ENCODE peak calls at places on chromosomes 7 and 10, in nine cellular contexts. One of them, this sample, is unnamed.

GRCh38 chr7:155398944-155399343 is 59.0 kb upstream of the EN2 start:
- DNase-seq in HL-60: no peak
- DNase-seq in GM23338: no peak
- DNase-seq in Panc1: no peak
- DNase-seq in SK-N-SH: peak; percentile 69
- DNase-seq in A549: no peak
- DNase-seq in HepG2: no peak
- DNase-seq in GM12878: no peak
- DNase-seq in K562: peak; percentile 84
- DNase-seq in this sample: no peak

GRCh38 chr10:35795131-35795819 is 153.2 kb upstream of the FZD8 start:
- DNase-seq in HL-60: no peak
- DNase-seq in K562: no peak
- DNase-seq in HepG2: no peak
- DNase-seq in A549: no peak
- DNase-seq in GM23338: no peak
- DNase-seq in GM12878: no peak
- DNase-seq in SK-N-SH: no peak
- DNase-seq in Panc1: no peak
- DNase-seq in this sample: no peak

GRCh38 chr10:14594878-14595525 is 179.7 kb downstream of the FAM107B start:
- DNase-seq in GM12878: no peak
- DNase-seq in A549: no peak
- DNase-seq in Panc1: no peak
- DNase-seq in SK-N-SH: no peak
- DNase-seq in GM23338: no peak
- DNase-seq in K562: no peak
- DNase-seq in HL-60: no peak
- DNase-seq in HepG2: no peak
- DNase-seq in this sample: no peak

GRCh38 chr10:1552881-1553595 is 184.3 kb downstream of the ADARB2 start:
- DNase-seq in GM23338: no peak
- DNase-seq in K562: no peak
- DNase-seq in Panc1: no peak
- DNase-seq in HL-60: no peak
- DNase-seq in GM12878: no peak
- DNase-seq in HepG2: no peak
- DNase-seq in A549: no peak
- DNase-seq in SK-N-SH: no peak
- DNase-seq in this sample: no peak

GRCh38 chr7:13912740-13913320 is 76.6 kb downstream of the ETV1 start:
- DNase-seq in GM12878: no peak
- DNase-seq in SK-N-SH: peak; percentile 27
- DNase-seq in HepG2: no peak
- DNase-seq in HL-60: no peak
- DNase-seq in GM23338: no peak
- DNase-seq in K562: no peak
- DNase-seq in A549: no peak
- DNase-seq in Panc1: no peak
- DNase-seq in this sample: no peak

GRCh38 chr7:83850037-83850619 is 201.2 kb upstream of the SEMA3E start:
- DNase-seq in Panc1: no peak
- DNase-seq in GM23338: no peak
- DNase-seq in HepG2: no peak
- DNase-seq in A549: no peak
- DNase-seq in SK-N-SH: no peak
- DNase-seq in GM12878: no peak
- DNase-seq in HL-60: no peak
- DNase-seq in K562: no peak
- DNase-seq in this sample: no peak

GRCh38 chr10:110353244-110354119 is 48.8 kb upstream of the SMNDC1 start:
- DNase-seq in HL-60: no peak
- DNase-seq in GM12878: no peak
- DNase-seq in HepG2: no peak
- DNase-seq in A549: peak; percentile 44
- DNase-seq in K562: peak; percentile 12
- DNase-seq in GM23338: peak; percentile 58
- DNase-seq in Panc1: peak; percentile 95
- DNase-seq in SK-N-SH: no peak
- DNase-seq in this sample: peak; percentile 73

GRCh38 chr7:135232720-135233119 is 918 bp upstream of the STRA8 start:
- DNase-seq in HL-60: no peak
- DNase-seq in K562: peak; percentile 62
- DNase-seq in GM23338: peak; percentile 70
- DNase-seq in SK-N-SH: peak; percentile 57
- DNase-seq in GM12878: no peak
- DNase-seq in Panc1: no peak
- DNase-seq in HepG2: no peak
- DNase-seq in A549: no peak
- DNase-seq in this sample: peak; percentile 40

GRCh38 chr7:77276120-77276519 is 76.5 kb upstream of the FGL2 start:
- DNase-seq in K562: no peak
- DNase-seq in GM23338: no peak
- DNase-seq in A549: no peak
- DNase-seq in HepG2: no peak
- DNase-seq in GM12878: no peak
- DNase-seq in Panc1: no peak
- DNase-seq in HL-60: no peak
- DNase-seq in SK-N-SH: no peak
- DNase-seq in this sample: no peak

GRCh38 chr7:138889566-138889965 is 91.6 kb upstream of the ATP6V0A4 start:
- DNase-seq in SK-N-SH: no peak
- DNase-seq in K562: no peak
- DNase-seq in HL-60: no peak
- DNase-seq in GM12878: no peak
- DNase-seq in A549: no peak
- DNase-seq in GM23338: no peak
- DNase-seq in Panc1: no peak
- DNase-seq in HepG2: peak; percentile 23
- DNase-seq in this sample: no peak

GRCh38 chr10:133226251-133226808 is 3.7 kb upstream of the UTF1 start:
- DNase-seq in A549: no peak
- DNase-seq in Panc1: no peak
- DNase-seq in GM23338: peak; percentile 40
- DNase-seq in K562: no peak
- DNase-seq in HepG2: peak; percentile 22
- DNase-seq in SK-N-SH: no peak
- DNase-seq in HL-60: no peak
- DNase-seq in GM12878: no peak
- DNase-seq in this sample: no peak

GRCh38 chr7:123505221-123505620 is 29.2 kb downstream of the IQUB start:
- DNase-seq in HepG2: no peak
- DNase-seq in A549: no peak
- DNase-seq in K562: no peak
- DNase-seq in Panc1: no peak
- DNase-seq in GM23338: no peak
- DNase-seq in SK-N-SH: no peak
- DNase-seq in GM12878: no peak
- DNase-seq in HL-60: no peak
- DNase-seq in this sample: no peak

GRCh38 chr10:94456942-94457341 is 54.6 kb downstream of the TBC1D12 start:
- DNase-seq in GM23338: no peak
- DNase-seq in Panc1: no peak
- DNase-seq in SK-N-SH: no peak
- DNase-seq in GM12878: no peak
- DNase-seq in K562: no peak
- DNase-seq in A549: no peak
- DNase-seq in HepG2: no peak
- DNase-seq in HL-60: no peak
- DNase-seq in this sample: no peak

GRCh38 chr10:76550806-76551205 is 1086.8 kb downstream of the KCNMA1 start:
- DNase-seq in A549: no peak
- DNase-seq in GM12878: no peak
- DNase-seq in K562: no peak
- DNase-seq in HL-60: no peak
- DNase-seq in GM23338: peak; percentile 4
- DNase-seq in Panc1: no peak
- DNase-seq in SK-N-SH: no peak
- DNase-seq in HepG2: no peak
- DNase-seq in this sample: no peak
- TF ChIP-seq REST in A549: no peak
- TF ChIP-seq REST in GM12878: no peak
- TF ChIP-seq REST in K562: no peak
- TF ChIP-seq REST in HL-60: no peak
- TF ChIP-seq REST in GM23338: no peak
- TF ChIP-seq REST in Panc1: no peak
- TF ChIP-seq REST in SK-N-SH: no peak
- TF ChIP-seq REST in HepG2: no peak
- TF ChIP-seq REST in this sample: no peak

DNA sequence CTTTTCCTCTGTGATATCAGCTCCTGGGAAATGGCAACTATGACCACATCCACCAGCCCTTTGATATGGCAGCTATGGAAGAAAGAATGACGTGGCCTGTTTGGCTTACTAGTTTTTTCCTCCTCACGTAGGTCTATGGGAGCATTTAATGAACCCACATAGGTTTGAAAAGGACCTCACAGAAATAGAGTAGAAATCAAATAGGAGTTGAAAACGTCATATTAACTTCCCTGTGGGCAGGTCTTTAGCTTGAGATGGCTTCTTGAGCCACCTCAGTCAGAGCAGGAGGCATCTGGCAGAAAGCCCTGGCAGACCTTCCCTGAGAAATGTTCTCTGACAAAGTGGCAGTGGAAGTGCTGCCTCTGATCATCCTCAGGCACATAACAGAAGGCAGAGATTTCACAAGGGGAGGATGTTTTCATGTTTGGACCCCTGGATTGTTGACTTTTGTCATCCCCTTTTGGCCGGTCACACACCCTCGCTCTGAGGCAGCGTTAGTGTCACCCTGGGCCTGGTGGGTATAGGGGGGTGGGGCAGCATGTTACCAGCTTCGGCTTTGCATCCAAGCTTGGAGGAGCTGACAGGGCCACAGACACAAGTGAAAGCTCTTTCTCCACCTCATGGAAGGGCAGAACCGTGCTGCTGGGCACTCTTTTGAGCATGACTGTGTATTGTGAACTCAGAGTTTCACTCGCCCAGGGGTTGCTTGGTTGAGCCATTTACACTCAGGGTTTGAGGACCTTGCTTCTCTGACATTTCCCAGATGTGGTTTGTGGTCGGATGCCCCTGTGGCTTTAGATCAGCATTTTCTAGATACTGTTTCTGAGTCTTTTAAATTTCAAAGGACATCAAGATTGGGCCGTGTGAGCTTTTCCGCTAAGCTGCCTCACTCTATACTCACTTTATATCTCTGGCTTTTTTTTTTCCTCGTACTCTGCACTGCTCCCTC is 184.2 kb downstream of the STK31 start:
- DNase-seq in GM12878: peak; percentile 24
- DNase-seq in K562: no peak
- DNase-seq in GM23338: no peak
- DNase-seq in HL-60: no peak
- DNase-seq in A549: no peak
- DNase-seq in HepG2: no peak
- DNase-seq in SK-N-SH: peak; percentile 44
- DNase-seq in Panc1: no peak
- DNase-seq in this sample: no peak
- TF ChIP-seq REST in GM12878: no peak
- TF ChIP-seq REST in K562: no peak
- TF ChIP-seq REST in GM23338: no peak
- TF ChIP-seq REST in HL-60: no peak
- TF ChIP-seq REST in A549: no peak
- TF ChIP-seq REST in HepG2: no peak
- TF ChIP-seq REST in SK-N-SH: no peak
- TF ChIP-seq REST in Panc1: no peak
- TF ChIP-seq REST in this sample: no peak

GRCh38 chr10:115026041-115026779 is 67.0 kb upstream of the ATRNL1 start:
- DNase-seq in SK-N-SH: peak; percentile 13
- DNase-seq in A549: no peak
- DNase-seq in GM23338: peak; percentile 45
- DNase-seq in GM12878: no peak
- DNase-seq in HL-60: no peak
- DNase-seq in HepG2: no peak
- DNase-seq in K562: no peak
- DNase-seq in Panc1: no peak
- DNase-seq in this sample: no peak

GRCh38 chr10:115029452-115030375 is 63.5 kb upstream of the ATRNL1 start:
- DNase-seq in GM23338: no peak
- DNase-seq in GM12878: no peak
- DNase-seq in HepG2: peak; percentile 18
- DNase-seq in A549: no peak
- DNase-seq in SK-N-SH: no peak
- DNase-seq in HL-60: no peak
- DNase-seq in Panc1: no peak
- DNase-seq in K562: no peak
- DNase-seq in this sample: no peak

GRCh38 chr10:115028419-115028818 is 64.7 kb upstream of the ATRNL1 start:
- DNase-seq in HL-60: no peak
- DNase-seq in HepG2: no peak
- DNase-seq in K562: no peak
- DNase-seq in A549: no peak
- DNase-seq in SK-N-SH: no peak
- DNase-seq in Panc1: no peak
- DNase-seq in GM23338: no peak
- DNase-seq in GM12878: no peak
- DNase-seq in this sample: no peak

GRCh38 chr10:115033898-115034297 is 59.3 kb upstream of the ATRNL1 start:
- DNase-seq in GM12878: no peak
- DNase-seq in HepG2: no peak
- DNase-seq in A549: no peak
- DNase-seq in GM23338: no peak
- DNase-seq in HL-60: no peak
- DNase-seq in SK-N-SH: no peak
- DNase-seq in K562: no peak
- DNase-seq in Panc1: no peak
- DNase-seq in this sample: no peak

DNA sequence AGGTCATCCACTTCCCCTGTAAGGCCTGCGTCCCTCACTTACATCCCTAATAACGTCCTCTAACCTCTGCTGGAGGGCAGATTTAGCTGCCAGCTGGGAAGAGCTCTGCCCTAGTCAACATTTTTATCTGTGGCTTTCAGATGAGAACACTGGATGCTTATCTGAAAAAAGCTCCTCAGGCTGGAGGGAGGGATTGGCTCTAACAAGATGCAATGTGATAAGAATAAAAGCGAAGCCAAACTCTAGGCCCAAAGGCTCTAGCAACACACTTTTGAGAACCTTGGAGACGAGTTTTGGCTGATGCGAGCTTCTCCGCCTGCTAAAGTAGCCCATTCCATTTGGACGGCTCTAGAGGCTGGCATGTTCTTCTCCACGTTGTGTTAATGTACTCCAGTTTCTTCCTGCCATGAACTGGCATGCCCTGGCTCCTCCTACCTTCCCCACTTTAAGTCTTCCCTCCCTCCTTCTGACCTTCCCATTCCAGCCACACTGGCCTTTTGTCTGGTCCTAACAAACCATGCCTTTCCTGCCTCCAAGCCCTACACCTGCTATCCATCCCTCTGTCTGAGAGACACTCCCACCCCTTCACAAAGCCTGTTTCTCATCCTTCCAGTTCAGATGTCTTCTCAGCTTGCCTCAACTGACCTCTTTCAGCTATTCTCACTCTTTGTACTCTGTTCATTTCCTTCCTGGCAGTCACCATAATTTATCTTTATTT is 62.5 kb upstream of the ATRNL1 start:
- DNase-seq in Panc1: no peak
- DNase-seq in HepG2: no peak
- DNase-seq in GM23338: no peak
- DNase-seq in A549: no peak
- DNase-seq in GM12878: no peak
- DNase-seq in HL-60: no peak
- DNase-seq in SK-N-SH: peak; percentile 55
- DNase-seq in K562: no peak
- DNase-seq in this sample: no peak
- TF ChIP-seq REST in Panc1: no peak
- TF ChIP-seq REST in HepG2: no peak
- TF ChIP-seq REST in GM23338: no peak
- TF ChIP-seq REST in A549: no peak
- TF ChIP-seq REST in GM12878: no peak
- TF ChIP-seq REST in HL-60: no peak
- TF ChIP-seq REST in SK-N-SH: no peak
- TF ChIP-seq REST in K562: no peak
- TF ChIP-seq REST in this sample: no peak

GRCh38 chr7:103660455-103661371 is 214.7 kb upstream of the SLC26A5 start:
- DNase-seq in HepG2: peak; percentile 100
- DNase-seq in A549: no peak
- DNase-seq in Panc1: peak; percentile 46
- DNase-seq in HL-60: no peak
- DNase-seq in GM23338: no peak
- DNase-seq in GM12878: no peak
- DNase-seq in SK-N-SH: no peak
- DNase-seq in K562: no peak
- DNase-seq in this sample: no peak
- TF ChIP-seq REST in HepG2: no peak
- TF ChIP-seq REST in A549: no peak
- TF ChIP-seq REST in Panc1: no peak
- TF ChIP-seq REST in HL-60: no peak
- TF ChIP-seq REST in GM23338: no peak
- TF ChIP-seq REST in GM12878: no peak
- TF ChIP-seq REST in SK-N-SH: no peak
- TF ChIP-seq REST in K562: no peak
- TF ChIP-seq REST in this sample: no peak